ENCODE peak calls at places on chromosome 21, in five cellular contexts. C is AG09319; G is NCI-H748 treated with DMSO at 0.1 percent for 48 hours; B is central memory CD4-positive, alpha-beta T cell; I is activated CD4-positive, alpha-beta T cell treated with anti-CD3 and anti-CD28 coated beads for 1 hour. H is an unnamed sample.
A peak's percentile ranks its signal among the peaks of the same experiment; 100 is the strongest.

GRCh38 chr21:41195311-41195710 is 27.4 kb downstream of the BACE2 start:
- DNase-seq in C (no peak), G (no peak), B (no peak), I (no peak), H (no peak)

GRCh38 chr21:43289442-43289841 is 120.6 kb downstream of the CRYAA start:
- DNase-seq in I (no peak), G (no peak), C (no peak), B (no peak), H (no peak)

GRCh38 chr21:36548866-36549265 is 68.9 kb upstream of the CLDN14 start:
- DNase-seq in I (no peak), B (no peak), G (no peak), C (no peak), H (no peak)

GRCh38 chr21:37071561-37072238 is 1.2 kb downstream of the PIGP start:
- DNase-seq in B (no peak), G (peak; percentile 31), I (no peak), C (peak; percentile 73), H (no peak)

GRCh38 chr21:38095220-38095619 is 161.6 kb upstream of the KCNJ15 start:
- DNase-seq in B (no peak), G (no peak), I (no peak), C (no peak), H (no peak)

GRCh38 chr21:19510653-19511052 is 1107.1 kb upstream of the TMPRSS15 start:
- DNase-seq in G (no peak), I (no peak), B (no peak), C (no peak), H (no peak)

GRCh38 chr21:25936776-25937175 is 202.0 kb downstream of the GABPA start:
- DNase-seq in I (no peak), B (no peak), C (no peak), G (no peak), H (no peak)

GRCh38 chr21:33042812-33043211 is 17.1 kb downstream of the OLIG2 start:
- DNase-seq in I (no peak), C (peak; percentile 30), B (no peak), G (no peak), H (no peak)

GRCh38 chr21:45699966-45700365 is 56.4 kb downstream of the PCBP3 start:
- DNase-seq in G (no peak), C (no peak), I (no peak), B (no peak), H (no peak)

GRCh38 chr21:42238185-42238934 is 19.4 kb downstream of the ABCG1 start:
- DNase-seq in G (no peak), I (peak; percentile 17), C (no peak), B (peak; percentile 87), H (no peak)

GRCh38 chr21:34630536-34631143 is 15.7 kb upstream of the RCAN1 start:
- DNase-seq in I (no peak), G (peak; percentile 32), C (peak; percentile 22), B (peak; percentile 51), H (no peak)

GRCh38 chr21:45986316-45987051 is 4.9 kb downstream of the COL6A1 start:
- DNase-seq in I (no peak), B (no peak), C (no peak), G (no peak), H (peak; percentile 13)

GRCh38 chr21:46250146-46250725 is 21.7 kb upstream of the LSS start:
- DNase-seq in C (no peak), B (no peak), I (no peak), G (no peak), H (no peak)

GRCh38 chr21:32481875-32482408 is 69.4 kb downstream of the EVA1C start:
- DNase-seq in G (no peak), C (no peak), B (no peak), I (no peak), H (no peak)

GRCh38 chr21:14120091-14120734 is 90.5 kb downstream of the LIPI start:
- DNase-seq in C (no peak), B (no peak), G (no peak), I (no peak), H (no peak)

GRCh38 chr21:36337099-36337509 is 17.1 kb downstream of the MORC3 start:
- DNase-seq in I (no peak), B (no peak), C (no peak), G (no peak), H (no peak)

GRCh38 chr21:36532769-36533467 is 53.0 kb upstream of the CLDN14 start:
- DNase-seq in G (no peak), B (no peak), C (no peak), I (no peak), H (no peak)

GRCh38 chr21:27681841-27682240 is 715.0 kb upstream of the ADAMTS5 start:
- DNase-seq in G (no peak), B (no peak), C (no peak), I (no peak), H (no peak)

GRCh38 chr21:46089285-46089684 is 8.6 kb upstream of the COL6A2 start:
- DNase-seq in G (no peak), B (no peak), C (no peak), I (no peak), H (no peak)

GRCh38 chr21:16573581-16573980 is 843.8 kb downstream of the USP25 start:
- DNase-seq in B (no peak), I (no peak), G (no peak), C (no peak), H (no peak)

GRCh38 chr21:46266946-46267345 is 18.5 kb downstream of the MCM3AP start:
- DNase-seq in B (no peak), C (no peak), I (no peak), G (no peak), H (no peak)

GRCh38 chr21:36115138-36115710 is 19.7 kb upstream of the CBR3 start:
- DNase-seq in B (no peak), I (no peak), G (no peak), C (no peak), H (no peak)

GRCh38 chr21:34669149-34669879 is 520 bp downstream of the CLIC6 start:
- DNase-seq in C (no peak), G (no peak), B (no peak), I (no peak), H (no peak)

GRCh38 chr21:44816761-44817505 is 929 bp downstream of the SUMO3 start:
- DNase-seq in G (no peak), I (no peak), B (no peak), C (no peak), H (no peak)

GRCh38 chr21:46009951-46010655 is 28.5 kb downstream of the COL6A1 start:
- DNase-seq in G (no peak), C (no peak), B (no peak), I (peak; percentile 3), H (no peak)

H was measured in activated B cell treated with CpG ODN at 0.5 μM for 24 hours.